ENCODE peak calls at places on chromosomes 2 and 18, in nine cellular contexts. One of them, this sample, is unnamed.

GRCh38 chr18:12056884-12057402 is 36.7 kb upstream of the ANKRD62 start:
- DNase-seq in IMR-90: no peak
- DNase-seq in AG04450: no peak
- DNase-seq in foreskin fibroblast: no peak
- DNase-seq in neural progenitor cell: no peak
- DNase-seq in BJ: no peak
- DNase-seq in dorsolateral prefrontal cortex: no peak
- DNase-seq in cardiac muscle cell: no peak
- DNase-seq in gastrocnemius medialis: no peak
- DNase-seq in this sample: no peak

GRCh38 chr2:183269956-183270355 is 145.7 kb downstream of the NUP35 start:
- DNase-seq in IMR-90: no peak
- DNase-seq in AG04450: no peak
- DNase-seq in foreskin fibroblast: peak; percentile 37
- DNase-seq in neural progenitor cell: no peak
- DNase-seq in BJ: no peak
- DNase-seq in dorsolateral prefrontal cortex: no peak
- DNase-seq in cardiac muscle cell: no peak
- DNase-seq in gastrocnemius medialis: no peak
- DNase-seq in this sample: no peak

GRCh38 chr2:231800493-231801091 is 14.3 kb downstream of the COPS7B start:
- DNase-seq in IMR-90: peak; percentile 29
- DNase-seq in AG04450: no peak
- DNase-seq in foreskin fibroblast: no peak
- DNase-seq in neural progenitor cell: peak; percentile 58
- DNase-seq in BJ: no peak
- DNase-seq in dorsolateral prefrontal cortex: no peak
- DNase-seq in cardiac muscle cell: peak; percentile 42
- DNase-seq in gastrocnemius medialis: no peak
- DNase-seq in this sample: peak; percentile 47

GRCh38 chr2:113965644-113966043 is 75.8 kb downstream of the ACTR3 start:
- DNase-seq in IMR-90: peak; percentile 44
- DNase-seq in AG04450: no peak
- DNase-seq in foreskin fibroblast: no peak
- DNase-seq in neural progenitor cell: peak; percentile 62
- DNase-seq in BJ: no peak
- DNase-seq in dorsolateral prefrontal cortex: no peak
- DNase-seq in cardiac muscle cell: peak; percentile 54
- DNase-seq in gastrocnemius medialis: no peak
- DNase-seq in this sample: peak; percentile 22

GRCh38 chr2:16709769-16710168 is 44.1 kb upstream of the CYRIA start:
- DNase-seq in IMR-90: no peak
- DNase-seq in AG04450: no peak
- DNase-seq in foreskin fibroblast: no peak
- DNase-seq in neural progenitor cell: no peak
- DNase-seq in BJ: no peak
- DNase-seq in dorsolateral prefrontal cortex: no peak
- DNase-seq in cardiac muscle cell: no peak
- DNase-seq in gastrocnemius medialis: no peak
- DNase-seq in this sample: no peak

GRCh38 chr2:64036343-64036742 is 17.1 kb upstream of the VPS54 start:
- DNase-seq in IMR-90: peak; percentile 89
- DNase-seq in AG04450: no peak
- DNase-seq in foreskin fibroblast: peak; percentile 64
- DNase-seq in neural progenitor cell: no peak
- DNase-seq in BJ: no peak
- DNase-seq in dorsolateral prefrontal cortex: no peak
- DNase-seq in cardiac muscle cell: no peak
- DNase-seq in gastrocnemius medialis: no peak
- DNase-seq in this sample: peak; percentile 69

GRCh38 chr18:45962866-45963265 is 4.3 kb downstream of the EPG5 start:
- DNase-seq in IMR-90: peak; percentile 81
- DNase-seq in AG04450: no peak
- DNase-seq in foreskin fibroblast: peak; percentile 61
- DNase-seq in neural progenitor cell: no peak
- DNase-seq in BJ: peak; percentile 67
- DNase-seq in dorsolateral prefrontal cortex: no peak
- DNase-seq in cardiac muscle cell: no peak
- DNase-seq in gastrocnemius medialis: no peak
- DNase-seq in this sample: peak; percentile 54

GRCh38 chr18:2244641-2245040 is 326.7 kb downstream of the METTL4 start:
- DNase-seq in IMR-90: no peak
- DNase-seq in AG04450: no peak
- DNase-seq in foreskin fibroblast: no peak
- DNase-seq in neural progenitor cell: no peak
- DNase-seq in BJ: no peak
- DNase-seq in dorsolateral prefrontal cortex: no peak
- DNase-seq in cardiac muscle cell: no peak
- DNase-seq in gastrocnemius medialis: no peak
- DNase-seq in this sample: no peak

GRCh38 chr2:150476809-150477302 is 10.6 kb downstream of the RND3 start:
- DNase-seq in IMR-90: peak; percentile 28
- DNase-seq in AG04450: no peak
- DNase-seq in foreskin fibroblast: no peak
- DNase-seq in neural progenitor cell: no peak
- DNase-seq in BJ: no peak
- DNase-seq in dorsolateral prefrontal cortex: no peak
- DNase-seq in cardiac muscle cell: peak; percentile 4
- DNase-seq in gastrocnemius medialis: no peak
- DNase-seq in this sample: peak; percentile 33

GRCh38 chr2:157329524-157329923 is 3.9 kb upstream of the ERMN start:
- DNase-seq in IMR-90: no peak
- DNase-seq in AG04450: no peak
- DNase-seq in foreskin fibroblast: no peak
- DNase-seq in neural progenitor cell: no peak
- DNase-seq in BJ: no peak
- DNase-seq in dorsolateral prefrontal cortex: no peak
- DNase-seq in cardiac muscle cell: no peak
- DNase-seq in gastrocnemius medialis: no peak
- DNase-seq in this sample: no peak

GRCh38 chr2:157326683-157327082 is 1.1 kb upstream of the ERMN start:
- DNase-seq in IMR-90: no peak
- DNase-seq in AG04450: no peak
- DNase-seq in foreskin fibroblast: no peak
- DNase-seq in neural progenitor cell: peak; percentile 23
- DNase-seq in BJ: no peak
- DNase-seq in dorsolateral prefrontal cortex: no peak
- DNase-seq in cardiac muscle cell: no peak
- DNase-seq in gastrocnemius medialis: no peak
- DNase-seq in this sample: no peak

GRCh38 chr2:157327621-157328102 is 2.0 kb upstream of the ERMN start:
- DNase-seq in IMR-90: peak; percentile 74
- DNase-seq in AG04450: peak; percentile 53
- DNase-seq in foreskin fibroblast: peak; percentile 46
- DNase-seq in neural progenitor cell: peak; percentile 87
- DNase-seq in BJ: no peak
- DNase-seq in dorsolateral prefrontal cortex: peak; percentile 84
- DNase-seq in cardiac muscle cell: peak; percentile 83
- DNase-seq in gastrocnemius medialis: peak; percentile 54
- DNase-seq in this sample: peak; percentile 81

GRCh38 chr2:157327200-157327599 is 1.6 kb upstream of the ERMN start:
- DNase-seq in IMR-90: no peak
- DNase-seq in AG04450: no peak
- DNase-seq in foreskin fibroblast: no peak
- DNase-seq in neural progenitor cell: no peak
- DNase-seq in BJ: no peak
- DNase-seq in dorsolateral prefrontal cortex: no peak
- DNase-seq in cardiac muscle cell: no peak
- DNase-seq in gastrocnemius medialis: no peak
- DNase-seq in this sample: no peak

DNA sequence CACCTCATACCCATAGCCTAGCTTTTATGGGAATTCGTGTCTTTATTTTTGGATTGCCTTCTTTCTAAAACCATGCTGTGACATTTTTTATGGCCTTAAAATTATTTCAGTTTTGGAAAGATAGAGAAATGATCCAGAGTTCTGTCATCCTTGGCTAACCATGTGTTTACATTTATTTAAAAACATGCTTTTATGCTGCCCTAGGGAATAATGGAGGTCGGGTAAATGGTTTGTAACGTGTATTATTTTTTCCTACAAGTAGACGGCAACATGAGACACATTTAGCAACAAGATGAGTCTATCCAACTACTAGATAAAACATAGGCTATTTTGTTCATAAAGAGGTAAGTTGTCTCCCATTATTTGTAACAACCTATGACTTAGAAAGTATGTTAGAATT is 2.5 kb upstream of the ERMN start:
- DNase-seq in IMR-90: no peak
- DNase-seq in AG04450: no peak
- DNase-seq in foreskin fibroblast: no peak
- DNase-seq in neural progenitor cell: no peak
- DNase-seq in BJ: no peak
- DNase-seq in dorsolateral prefrontal cortex: no peak
- DNase-seq in cardiac muscle cell: no peak
- DNase-seq in gastrocnemius medialis: no peak
- DNase-seq in this sample: no peak
- H3K4me3 ChIP-seq in IMR-90: no peak overlapping the region
- H3K4me3 ChIP-seq in AG04450: no peak overlapping the region
- H3K4me3 ChIP-seq in foreskin fibroblast: no peak overlapping the region
- H3K4me3 ChIP-seq in neural progenitor cell: no peak overlapping the region
- H3K4me3 ChIP-seq in BJ: no peak overlapping the region
- H3K4me3 ChIP-seq in dorsolateral prefrontal cortex: no peak overlapping the region
- H3K4me3 ChIP-seq in cardiac muscle cell: no peak overlapping the region
- H3K4me3 ChIP-seq in gastrocnemius medialis: no peak overlapping the region
- H3K4me3 ChIP-seq in this sample: no peak overlapping the region

GRCh38 chr2:179842498-179843153 is 18.8 kb downstream of the ZNF385B start:
- DNase-seq in IMR-90: no peak
- DNase-seq in AG04450: no peak
- DNase-seq in foreskin fibroblast: no peak
- DNase-seq in neural progenitor cell: peak; percentile 51
- DNase-seq in BJ: no peak
- DNase-seq in dorsolateral prefrontal cortex: no peak
- DNase-seq in cardiac muscle cell: peak; percentile 68
- DNase-seq in gastrocnemius medialis: no peak
- DNase-seq in this sample: peak; percentile 49
- TF ChIP-seq CTCF in IMR-90: no peak
- TF ChIP-seq CTCF in AG04450: peak; percentile 55
- TF ChIP-seq CTCF in foreskin fibroblast: peak; percentile 43
- TF ChIP-seq CTCF in neural progenitor cell: peak; percentile 65
- TF ChIP-seq CTCF in BJ: peak; percentile 55
- TF ChIP-seq CTCF in dorsolateral prefrontal cortex: peak; percentile 58
- TF ChIP-seq CTCF in cardiac muscle cell: peak; percentile 56
- TF ChIP-seq CTCF in gastrocnemius medialis: no peak
- TF ChIP-seq CTCF in this sample: peak; percentile 61

GRCh38 chr18:54112356-54112755 is 112.1 kb downstream of the MBD2 start:
- DNase-seq in IMR-90: no peak
- DNase-seq in AG04450: no peak
- DNase-seq in foreskin fibroblast: peak; percentile 41
- DNase-seq in neural progenitor cell: no peak
- DNase-seq in BJ: peak; percentile 50
- DNase-seq in dorsolateral prefrontal cortex: no peak
- DNase-seq in cardiac muscle cell: no peak
- DNase-seq in gastrocnemius medialis: no peak
- DNase-seq in this sample: peak; percentile 83
- H3K4me3 ChIP-seq in IMR-90: no peak overlapping the region
- H3K4me3 ChIP-seq in AG04450: no peak overlapping the region
- H3K4me3 ChIP-seq in foreskin fibroblast: no peak overlapping the region
- H3K4me3 ChIP-seq in neural progenitor cell: no peak overlapping the region
- H3K4me3 ChIP-seq in BJ: no peak overlapping the region
- H3K4me3 ChIP-seq in dorsolateral prefrontal cortex: no peak overlapping the region
- H3K4me3 ChIP-seq in cardiac muscle cell: no peak overlapping the region
- H3K4me3 ChIP-seq in gastrocnemius medialis: no peak overlapping the region
- H3K4me3 ChIP-seq in this sample: no peak overlapping the region

GRCh38 chr18:37481058-37481457 is 84.5 kb downstream of the CELF4 start:
- DNase-seq in IMR-90: no peak
- DNase-seq in AG04450: no peak
- DNase-seq in foreskin fibroblast: no peak
- DNase-seq in neural progenitor cell: peak; percentile 26
- DNase-seq in BJ: no peak
- DNase-seq in dorsolateral prefrontal cortex: no peak
- DNase-seq in cardiac muscle cell: no peak
- DNase-seq in gastrocnemius medialis: no peak
- DNase-seq in this sample: no peak
- TF ChIP-seq CTCF in IMR-90: no peak
- TF ChIP-seq CTCF in AG04450: no peak
- TF ChIP-seq CTCF in foreskin fibroblast: no peak
- TF ChIP-seq CTCF in neural progenitor cell: no peak
- TF ChIP-seq CTCF in BJ: no peak
- TF ChIP-seq CTCF in dorsolateral prefrontal cortex: no peak
- TF ChIP-seq CTCF in cardiac muscle cell: no peak
- TF ChIP-seq CTCF in gastrocnemius medialis: no peak
- TF ChIP-seq CTCF in this sample: no peak

DNA sequence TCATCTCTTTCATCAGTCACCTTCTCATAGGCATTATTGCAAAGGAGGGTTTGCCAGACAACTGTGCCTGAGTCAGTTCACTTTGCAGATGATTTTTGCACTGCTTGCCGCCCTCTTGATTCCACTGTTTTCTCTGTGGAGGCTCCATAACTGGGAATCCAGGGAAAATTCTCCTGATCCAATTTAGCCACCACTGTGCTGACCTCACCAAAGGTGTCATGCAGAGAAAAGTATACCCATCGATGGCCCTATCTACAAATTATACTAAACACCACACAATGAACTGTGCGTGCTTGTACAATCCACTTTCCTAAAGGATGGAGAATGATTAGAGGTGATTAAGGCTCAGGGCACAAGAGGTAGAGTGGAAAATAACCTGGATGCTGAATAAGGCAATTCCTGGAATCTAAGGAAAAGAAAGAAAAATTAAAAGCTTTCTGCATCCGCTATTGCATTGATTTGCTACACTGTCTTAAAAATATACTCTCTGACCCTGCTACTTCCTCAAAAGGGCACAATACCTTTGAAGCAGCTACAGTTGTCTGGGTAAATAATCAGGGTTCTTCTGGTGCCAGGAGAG is 409.4 kb downstream of the RIT2 start:
- DNase-seq in IMR-90: no peak
- DNase-seq in AG04450: no peak
- DNase-seq in foreskin fibroblast: no peak
- DNase-seq in neural progenitor cell: no peak
- DNase-seq in BJ: no peak
- DNase-seq in dorsolateral prefrontal cortex: no peak
- DNase-seq in cardiac muscle cell: no peak
- DNase-seq in gastrocnemius medialis: no peak
- DNase-seq in this sample: no peak
- H3K4me3 ChIP-seq in IMR-90: no peak overlapping the region
- H3K4me3 ChIP-seq in AG04450: no peak overlapping the region
- H3K4me3 ChIP-seq in foreskin fibroblast: no peak overlapping the region
- H3K4me3 ChIP-seq in neural progenitor cell: no peak overlapping the region
- H3K4me3 ChIP-seq in BJ: no peak overlapping the region
- H3K4me3 ChIP-seq in dorsolateral prefrontal cortex: no peak overlapping the region
- H3K4me3 ChIP-seq in cardiac muscle cell: no peak overlapping the region
- H3K4me3 ChIP-seq in gastrocnemius medialis: no peak overlapping the region
- H3K4me3 ChIP-seq in this sample: no peak overlapping the region

This sample was measured in fibroblast of the aortic adventitia.